ENCODE peak calls at places on chromosomes 6 and 20, in ten cellular contexts. M, J, W, K, T, R, Y, L, N and D are unnamed samples.
A peak's percentile ranks its signal among the peaks of the same experiment; 100 is the strongest.

GRCh38 chr6:140441256-140441655 is 1066.8 kb upstream of the CITED2 start:
- DNase-seq in M (peak; percentile 46), T (peak; percentile 51), N (peak; percentile 25), W (peak; percentile 50), J (no peak), L (peak; percentile 71), Y (peak; percentile 48), R (peak; percentile 28), K (peak; percentile 44), D (peak; percentile 50)

GRCh38 chr6:128630213-128630612 is 109.8 kb upstream of the PTPRK start:
- DNase-seq in K (no peak), T (no peak), J (no peak), W (no peak), Y (no peak), L (no peak), M (no peak), N (no peak), R (no peak), D (no peak)

GRCh38 chr6:166512567-166512966 is 73.9 kb downstream of the RAMACL start:
- DNase-seq in T (no peak), Y (no peak), W (no peak), R (no peak), N (no peak), M (no peak), K (no peak), L (no peak), J (peak; percentile 42), D (no peak)

GRCh38 chr6:130775421-130776012 is 51.7 kb upstream of the SMLR1 start:
- DNase-seq in J (no peak), N (no peak), R (peak; percentile 69), W (no peak), M (no peak), L (no peak), Y (no peak), K (no peak), T (no peak), D (no peak)

GRCh38 chr20:57920971-57921370 is 211.2 kb upstream of the PMEPA1 start:
- DNase-seq in N (no peak), T (no peak), W (no peak), M (no peak), Y (no peak), L (no peak), K (no peak), R (peak; percentile 41), J (no peak), D (no peak)

GRCh38 chr6:132130530-132131298 is 179.5 kb upstream of the CCN2 start:
- DNase-seq in K (peak; percentile 31), L (peak; percentile 50), Y (no peak), R (peak; percentile 77), W (no peak), M (no peak), T (peak; percentile 53), N (peak; percentile 23), J (no peak), D (peak; percentile 87)

GRCh38 chr6:43478008-43478372 is 620 bp downstream of the TJAP1 start:
- DNase-seq in N (no peak), J (no peak), K (no peak), M (no peak), Y (no peak), W (no peak), R (peak; percentile 43), T (no peak), L (no peak), D (no peak)

GRCh38 chr6:44304282-44305199 is 8.6 kb downstream of the AARS2 start:
- DNase-seq in N (peak; percentile 30), L (no peak), T (no peak), K (peak; percentile 14), Y (no peak), J (peak; percentile 44), W (peak; percentile 64), R (peak; percentile 57), M (peak; percentile 44), D (no peak)

GRCh38 chr6:166940643-166941068 is 15.7 kb downstream of the RNASET2 start:
- DNase-seq in W (no peak), J (no peak), N (no peak), M (no peak), K (peak; percentile 10), R (peak; percentile 54), T (no peak), L (no peak), Y (no peak), D (no peak)

GRCh38 chr20:17565164-17565845 is 4.6 kb upstream of the DSTN start:
- DNase-seq in M (no peak), W (no peak), R (peak; percentile 57), K (peak; percentile 35), Y (no peak), T (no peak), J (no peak), L (no peak), N (no peak), D (no peak)

GRCh38 chr6:125791151-125791819 is 525 bp downstream of the NCOA7 start:
- DNase-seq in J (peak; percentile 54), K (peak; percentile 55), M (peak; percentile 57), R (peak; percentile 79), W (peak; percentile 60), L (peak; percentile 39), T (peak; percentile 40), N (no peak), Y (no peak), D (peak; percentile 54)

GRCh38 chr20:48025661-48026060 is 240.4 kb upstream of the SULF2 start:
- DNase-seq in T (no peak), K (peak; percentile 49), R (peak; percentile 76), M (no peak), W (no peak), N (no peak), Y (no peak), L (no peak), J (no peak), D (no peak)

GRCh38 chr6:33896391-33897192 is 92.8 kb upstream of the MLN start:
- DNase-seq in K (no peak), J (no peak), L (no peak), T (peak; percentile 61), W (no peak), R (peak; percentile 65), Y (no peak), N (no peak), M (no peak), D (no peak)

GRCh38 chr20:9739991-9740390 is 98.9 kb downstream of the PAK5 start:
- DNase-seq in J (no peak), N (no peak), Y (no peak), R (no peak), W (no peak), T (no peak), M (no peak), L (no peak), K (no peak), D (no peak)

DNA sequence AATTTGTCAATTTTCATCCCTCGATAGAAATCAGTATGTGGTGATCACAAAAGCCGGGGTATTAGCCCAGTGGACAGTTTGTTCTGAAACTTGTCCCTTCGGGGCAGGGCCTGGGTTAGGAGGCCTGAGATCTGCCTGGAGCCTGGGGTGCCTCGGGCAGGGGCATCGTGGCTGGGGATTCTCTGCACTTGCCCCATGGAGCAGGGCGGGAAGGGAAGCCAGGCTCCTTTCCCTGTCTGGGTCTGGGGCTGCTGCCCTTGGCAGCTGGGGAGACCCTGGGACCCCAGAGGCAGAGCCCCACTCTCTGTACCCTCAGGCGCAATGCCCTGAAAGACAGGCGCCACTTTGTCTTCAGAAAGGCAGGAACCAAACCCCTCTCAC is 27.4 kb downstream of the NTSR1 start:
- DNase-seq in L (no peak), J (no peak), K (no peak), N (no peak), Y (no peak), W (no peak), T (no peak), R (no peak), M (no peak), D (peak; percentile 35)
- H3K4me1 ChIP-seq in L (peaks cover 24% of the 10 kb centered on the region), J (peaks cover 19% of the 10 kb centered on the region), K (peaks cover 18% of the 10 kb centered on the region), N (no peaks in the 10 kb centered on the region), Y (peaks cover 11% of the 10 kb centered on the region), W (peaks cover 4% of the 10 kb centered on the region), T (no peaks in the 10 kb centered on the region), R (peaks cover 17% of the 10 kb centered on the region), M (peaks cover 11% of the 10 kb centered on the region), D (no peaks in the 10 kb centered on the region)

GRCh38 chr20:52476074-52476751 is 284.6 kb upstream of the ZFP64 start:
- DNase-seq in T (no peak), M (no peak), K (no peak), N (no peak), Y (no peak), L (no peak), J (no peak), W (no peak), R (no peak), D (no peak)
- H3K4me3 ChIP-seq in T (no peak overlapping the region), M (no peak overlapping the region), K (no peak overlapping the region), N (no peak overlapping the region), Y (no peak overlapping the region), L (no peak overlapping the region), J (no peak overlapping the region), W (no peak overlapping the region), R (no peak overlapping the region), D (no peak overlapping the region)

GRCh38 chr6:137190710-137191109 is 17.3 kb upstream of the IL22RA2 start:
- DNase-seq in M (no peak), T (no peak), L (no peak), N (no peak), Y (no peak), W (no peak), R (no peak), K (no peak), J (no peak), D (no peak)

GRCh38 chr6:137181876-137182653 is 8.6 kb upstream of the IL22RA2 start:
- DNase-seq in W (no peak), R (no peak), T (no peak), N (no peak), M (no peak), L (no peak), J (no peak), Y (no peak), K (no peak), D (no peak)

GRCh38 chr6:137182654-137183073 is 9.2 kb upstream of the IL22RA2 start:
- DNase-seq in K (no peak), R (no peak), Y (no peak), W (no peak), M (no peak), L (no peak), J (no peak), N (no peak), T (no peak), D (no peak)

GRCh38 chr6:137188855-137189254 is 15.4 kb upstream of the IL22RA2 start:
- DNase-seq in T (no peak), R (no peak), Y (peak; percentile 27), M (peak; percentile 23), W (peak; percentile 13), J (no peak), K (peak; percentile 15), L (no peak), N (no peak), D (no peak)

GRCh38 chr6:137185290-137185689 is 11.8 kb upstream of the IL22RA2 start:
- DNase-seq in K (no peak), N (no peak), W (no peak), T (no peak), M (no peak), L (no peak), R (no peak), J (no peak), Y (no peak), D (no peak)
- H3K9me3 ChIP-seq in K (peaks cover 13% of the 10 kb centered on the region), N (peaks cover 43% of the 10 kb centered on the region), W (peaks cover 6% of the 10 kb centered on the region), T (peaks cover 17% of the 10 kb centered on the region), M (peaks cover 56% of the 10 kb centered on the region), L (peaks cover 31% of the 10 kb centered on the region), R (peaks cover 3% of the 10 kb centered on the region), J (no peaks in the 10 kb centered on the region), Y (peaks cover 21% of the 10 kb centered on the region), D (peaks cover 5% of the 10 kb centered on the region)

DNA sequence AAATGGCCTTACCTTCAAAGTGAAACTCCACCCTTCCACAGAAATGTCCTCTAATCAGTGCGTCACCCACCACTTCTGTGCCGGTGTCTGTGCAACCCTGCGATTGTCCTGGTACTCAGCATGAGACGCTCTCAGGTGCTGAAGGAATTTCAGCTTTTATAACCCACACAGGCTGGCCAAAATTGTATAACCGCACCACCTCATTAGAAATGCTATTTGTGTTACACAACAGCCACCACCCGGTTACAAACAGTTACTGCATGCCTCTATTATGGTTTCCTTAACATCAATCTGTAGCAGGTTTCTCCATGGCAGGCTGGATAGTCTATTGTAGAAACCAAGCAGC is 51.5 kb downstream of the SLC23A2 start:
- DNase-seq in K (no peak), T (peak; percentile 50), Y (no peak), M (peak; percentile 30), N (no peak), W (peak; percentile 31), L (no peak), R (peak; percentile 81), J (peak; percentile 11), D (no peak)
- H3K4me1 ChIP-seq in K (peaks cover 10% of the 10 kb centered on the region), T (no peaks in the 10 kb centered on the region), Y (peaks cover 15% of the 10 kb centered on the region), M (peaks cover 38% of the 10 kb centered on the region), N (peaks cover 5% of the 10 kb centered on the region), W (no peaks in the 10 kb centered on the region), L (peaks cover 39% of the 10 kb centered on the region), R (peaks cover 29% of the 10 kb centered on the region), J (no peaks in the 10 kb centered on the region), D (no peaks in the 10 kb centered on the region)